ENCODE peak calls at places on chromosome 20, in eight cellular contexts. S is cardiac muscle cell; E is astrocyte of the spinal cord; X is GM12865; D is fibroblast of pulmonary artery; H is CD8-positive, alpha-beta T cell; Q is heart left ventricle; A is brain microvascular endothelial cell. N is an unnamed sample.

GRCh38 chr20:8749101-8749500 is 319.8 kb upstream of the PLCB4 start:
- DNase-seq in E (no peak), X (no peak), S (peak), A (no peak), H (no peak), D (no peak), Q (no peak), N (no peak)

GRCh38 chr20:53425481-53425880 is 168.2 kb downstream of the ZNF217 start:
- DNase-seq in S (no peak), X (no peak), D (no peak), A (no peak), Q (no peak), H (no peak), E (no peak), N (no peak)

GRCh38 chr20:3889489-3890409 is 562 bp downstream of the PANK2 start:
- DNase-seq in X (peak), E (no peak), S (no peak), Q (peak), H (no peak), D (no peak), A (no peak), N (no peak)

GRCh38 chr20:48238781-48239180 is 453.5 kb upstream of the SULF2 start:
- DNase-seq in E (no peak), D (no peak), H (no peak), A (no peak), S (no peak), X (no peak), Q (no peak), N (no peak)

GRCh38 chr20:45933231-45934045 is 1.0 kb upstream of the PCIF1 start:
- DNase-seq in D (peak), X (peak), A (peak), S (peak), H (peak), E (peak), Q (peak), N (peak)

GRCh38 chr20:4763776-4764525 is 42.2 kb downstream of the PRND start:
- DNase-seq in D (no peak), H (no peak), E (no peak), Q (no peak), S (no peak), X (no peak), A (no peak), N (no peak)

GRCh38 chr20:4064118-4064962 is 49.0 kb upstream of the RNF24 start:
- DNase-seq in D (peak), H (no peak), A (peak), E (peak), S (peak), Q (peak), X (no peak), N (peak)

GRCh38 chr20:36604952-36605308 is 649 bp upstream of the RAB5IF start:
- DNase-seq in A (no peak), S (peak), E (no peak), X (peak), H (peak), D (no peak), Q (peak), N (peak)

GRCh38 chr20:24542721-24543120 is 73.3 kb downstream of the SYNDIG1 start:
- DNase-seq in Q (no peak), E (no peak), X (no peak), S (no peak), D (no peak), A (no peak), H (no peak), N (no peak)

GRCh38 chr20:10603971-10604864 is 69.6 kb downstream of the JAG1 start:
- DNase-seq in E (peak), S (peak), A (peak), H (no peak), D (peak), X (no peak), Q (peak), N (no peak)

GRCh38 chr20:3174442-3175263 is 1.3 kb upstream of the LZTS3 start:
- DNase-seq in S (peak), E (peak), X (no peak), H (no peak), D (peak), Q (no peak), A (peak), N (no peak)

GRCh38 chr20:23255658-23256385 is 94.8 kb upstream of the NXT1 start:
- DNase-seq in S (peak), D (peak), E (peak), X (no peak), Q (no peak), H (no peak), A (no peak), N (no peak)

GRCh38 chr20:44129996-44130718 is 56.8 kb downstream of the JPH2 start:
- DNase-seq in S (no peak), X (no peak), A (no peak), E (peak), H (no peak), Q (no peak), D (peak), N (no peak)

DNA sequence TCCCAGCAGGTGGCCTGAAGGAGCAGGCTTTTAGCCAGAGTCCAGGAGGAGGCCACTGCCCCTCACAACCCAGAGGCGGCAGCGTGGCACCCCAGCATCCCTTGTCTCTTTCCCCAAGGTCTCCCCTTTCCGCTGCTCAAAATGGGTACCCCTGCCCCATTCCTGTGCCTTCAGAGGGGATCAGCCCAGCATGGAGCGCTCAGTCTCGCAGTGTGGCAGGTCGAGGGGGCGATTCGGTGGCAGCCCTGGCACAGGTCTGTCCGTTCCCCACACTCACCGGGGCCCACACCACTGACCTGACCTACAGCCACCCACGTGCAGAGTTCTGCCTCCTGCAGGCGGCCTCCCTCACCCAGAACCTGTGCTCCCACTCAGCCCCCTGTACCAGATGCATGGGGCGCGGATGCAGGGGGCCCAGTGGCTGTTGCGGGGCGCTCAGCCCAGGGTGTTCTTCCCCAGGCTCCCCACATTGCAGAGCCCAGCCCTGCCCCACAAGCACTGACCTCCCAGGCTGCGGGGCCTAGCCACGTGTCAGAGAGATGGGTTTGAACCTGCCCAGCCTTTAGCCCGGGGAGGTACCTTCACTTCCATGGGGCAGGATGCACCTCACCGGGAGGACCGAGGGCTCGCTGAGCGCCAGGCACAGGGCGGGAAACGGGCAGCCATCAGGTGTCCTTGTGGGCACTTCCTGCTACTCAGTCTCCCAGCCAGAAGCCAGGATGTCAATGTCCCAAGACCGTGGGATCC is 41.8 kb downstream of the DSTN start:
- DNase-seq in S (peak), H (no peak), E (no peak), Q (no peak), D (no peak), A (no peak), X (no peak), N (no peak)
- TF ChIP-seq CTCF in S (peak), H (peak), E (no peak), Q (no peak), D (peak), A (peak), X (no peak), N (peak)

GRCh38 chr20:58088625-58089024 is 139.8 kb downstream of the ANKRD60 start:
- DNase-seq in A (no peak), E (no peak), X (no peak), H (no peak), D (no peak), S (no peak), Q (no peak), N (no peak)

GRCh38 chr20:58088105-58088504 is 140.3 kb downstream of the ANKRD60 start:
- DNase-seq in H (no peak), D (no peak), E (no peak), S (no peak), A (no peak), X (no peak), Q (no peak), N (no peak)

GRCh38 chr20:58086763-58087566 is 141.5 kb downstream of the ANKRD60 start:
- DNase-seq in A (peak), X (peak), Q (peak), E (peak), D (peak), H (no peak), S (peak), N (no peak)

GRCh38 chr20:58084966-58085365 is 143.5 kb downstream of the ANKRD60 start:
- DNase-seq in Q (no peak), A (no peak), E (no peak), S (no peak), H (no peak), X (no peak), D (no peak), N (no peak)

GRCh38 chr20:58087567-58087858 is 140.9 kb downstream of the ANKRD60 start:
- DNase-seq in A (no peak), E (no peak), H (no peak), D (no peak), Q (no peak), S (no peak), X (no peak), N (no peak)
- TF ChIP-seq CTCF in A (no peak), E (no peak), H (no peak), D (no peak), Q (no peak), S (no peak), X (no peak), N (peak)

GRCh38 chr20:59055302-59055701 is 12.7 kb upstream of the PRELID3B start:
- DNase-seq in H (no peak), A (no peak), D (peak), S (peak), X (peak), Q (no peak), E (no peak), N (no peak)
- TF ChIP-seq CTCF in H (peak), A (peak), D (peak), S (peak), X (peak), Q (no peak), E (peak), N (peak)

GRCh38 chr20:16701296-16701695 is 28.5 kb upstream of the SNRPB2 start:
- DNase-seq in X (peak), E (no peak), Q (no peak), A (no peak), D (peak), H (no peak), S (peak), N (no peak)
- TF ChIP-seq CTCF in X (peak), E (peak), Q (no peak), A (peak), D (peak), H (peak), S (peak), N (peak)

GRCh38 chr20:49544535-49544934 is 23.4 kb downstream of the PTGIS start:
- DNase-seq in A (no peak), Q (no peak), E (no peak), X (no peak), H (no peak), D (no peak), S (no peak), N (no peak)

GRCh38 chr20:49543071-49543857 is 24.7 kb downstream of the PTGIS start:
- DNase-seq in A (no peak), E (no peak), H (no peak), S (no peak), D (no peak), Q (no peak), X (no peak), N (no peak)

GRCh38 chr20:49543858-49544437 is 24.0 kb downstream of the PTGIS start:
- DNase-seq in X (no peak), D (no peak), Q (no peak), S (no peak), A (no peak), E (no peak), H (no peak), N (no peak)

GRCh38 chr20:49548371-49548947 is 19.5 kb downstream of the PTGIS start:
- DNase-seq in H (no peak), D (no peak), X (no peak), S (no peak), Q (no peak), A (no peak), E (no peak), N (no peak)

GRCh38 chr20:49545572-49545971 is 22.4 kb downstream of the PTGIS start:
- DNase-seq in D (no peak), Q (no peak), X (no peak), S (no peak), A (no peak), E (no peak), H (no peak), N (no peak)
- TF ChIP-seq CTCF in D (peak), Q (no peak), X (peak), S (peak), A (peak), E (peak), H (no peak), N (no peak)